ENCODE peak calls at places on chromosome 6, in six cellular contexts. H is GM12891, N is K562, D is HepG2, P is H1, Y is GM12878. A is an unnamed sample.

GRCh38 chr6:117188627-117189201 is 76.6 kb upstream of the VGLL2 start:
- DNase-seq in H (peak; percentile 3), N (no peak), D (no peak), P (no peak), Y (no peak), A (no peak)

GRCh38 chr6:79269877-79270276 is 35.4 kb upstream of the HMGN3 start:
- DNase-seq in H (no peak), N (no peak), D (no peak), P (no peak), Y (no peak), A (no peak)

GRCh38 chr6:3393796-3394195 is 63.1 kb downstream of the SLC22A23 start:
- DNase-seq in H (no peak), N (no peak), D (no peak), P (no peak), Y (no peak), A (no peak)

GRCh38 chr6:123745877-123746276 is 57.8 kb upstream of the NKAIN2 start:
- DNase-seq in H (no peak), N (no peak), D (no peak), P (no peak), Y (no peak), A (no peak)

GRCh38 chr6:109772961-109773431 is 81.9 kb downstream of the FIG4 start:
- DNase-seq in H (no peak), N (no peak), D (no peak), P (no peak), Y (no peak), A (no peak)

GRCh38 chr6:136952714-136953260 is 30.7 kb downstream of the SLC35D3 start:
- DNase-seq in H (no peak), N (no peak), D (no peak), P (no peak), Y (no peak), A (no peak)

GRCh38 chr6:111564482-111564945 is 41.2 kb downstream of the TRAF3IP2 start:
- DNase-seq in H (no peak), N (no peak), D (no peak), P (no peak), Y (no peak), A (no peak)

GRCh38 chr6:85516168-85516567 is 66.3 kb downstream of the NT5E start:
- DNase-seq in H (no peak), N (no peak), D (peak; percentile 44), P (no peak), Y (no peak), A (no peak)

GRCh38 chr6:137872071-137872470 is 5.0 kb downstream of the TNFAIP3 start:
- DNase-seq in H (no peak), N (no peak), D (no peak), P (no peak), Y (no peak), A (no peak)

GRCh38 chr6:113969888-113970807 is 800 bp downstream of the HDAC2 start:
- DNase-seq in H (peak; percentile 32), N (peak; percentile 65), D (peak; percentile 48), P (peak; percentile 64), Y (no peak), A (peak; percentile 35)

GRCh38 chr6:7881765-7882500 is 28.7 kb downstream of the TXNDC5 start:
- DNase-seq in H (no peak), N (no peak), D (no peak), P (no peak), Y (no peak), A (no peak)
- TF ChIP-seq POLR2A in H (no peak), N (no peak), D (no peak), P (no peak), Y (peak; percentile 38), A (no peak)

GRCh38 chr6:11538799-11539468 is 1.4 kb downstream of the TMEM170B start:
- DNase-seq in H (no peak), N (no peak), D (no peak), P (no peak), Y (no peak), A (no peak)
- TF ChIP-seq TAF1 in H (no peak), N (no peak), D (no peak), P (no peak), Y (no peak), A (no peak)

DNA sequence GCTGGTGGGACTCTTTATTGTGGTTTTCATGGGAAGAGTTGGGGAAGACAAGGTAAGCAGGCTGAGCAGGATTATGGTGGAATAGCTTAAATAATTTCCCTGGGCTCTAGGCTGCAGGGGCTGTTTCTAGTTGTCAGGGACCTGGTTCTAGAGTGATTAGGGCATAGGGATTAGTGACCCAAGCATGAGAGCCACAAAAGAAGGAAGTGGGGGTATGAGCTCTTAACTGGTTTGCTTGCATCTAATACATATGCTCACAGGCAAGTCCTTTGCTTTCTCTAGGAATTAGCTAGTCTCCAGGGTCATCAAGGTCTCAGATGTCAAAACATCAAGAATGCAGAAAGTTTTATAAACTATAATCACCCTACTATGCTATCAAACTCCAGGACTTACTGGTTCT is 67.5 kb upstream of the NRN1 start:
- DNase-seq in H (no peak), N (no peak), D (no peak), P (no peak), Y (no peak), A (no peak)
- TF ChIP-seq POLR2AphosphoS5 in H (no peak), N (no peak), D (no peak), P (no peak), Y (no peak), A (no peak)

GRCh38 chr6:105138141-105138540 is 41.7 kb downstream of the POPDC3 start:
- DNase-seq in H (no peak), N (no peak), D (no peak), P (no peak), Y (no peak), A (no peak)

GRCh38 chr6:105135907-105136432 is 43.8 kb downstream of the POPDC3 start:
- DNase-seq in H (no peak), N (no peak), D (no peak), P (no peak), Y (no peak), A (no peak)

GRCh38 chr6:105137388-105137787 is 42.4 kb downstream of the POPDC3 start:
- DNase-seq in H (no peak), N (no peak), D (no peak), P (no peak), Y (no peak), A (no peak)

GRCh38 chr6:105135056-105135455 is 44.8 kb downstream of the POPDC3 start:
- DNase-seq in H (no peak), N (no peak), D (peak; percentile 47), P (no peak), Y (no peak), A (no peak)

DNA sequence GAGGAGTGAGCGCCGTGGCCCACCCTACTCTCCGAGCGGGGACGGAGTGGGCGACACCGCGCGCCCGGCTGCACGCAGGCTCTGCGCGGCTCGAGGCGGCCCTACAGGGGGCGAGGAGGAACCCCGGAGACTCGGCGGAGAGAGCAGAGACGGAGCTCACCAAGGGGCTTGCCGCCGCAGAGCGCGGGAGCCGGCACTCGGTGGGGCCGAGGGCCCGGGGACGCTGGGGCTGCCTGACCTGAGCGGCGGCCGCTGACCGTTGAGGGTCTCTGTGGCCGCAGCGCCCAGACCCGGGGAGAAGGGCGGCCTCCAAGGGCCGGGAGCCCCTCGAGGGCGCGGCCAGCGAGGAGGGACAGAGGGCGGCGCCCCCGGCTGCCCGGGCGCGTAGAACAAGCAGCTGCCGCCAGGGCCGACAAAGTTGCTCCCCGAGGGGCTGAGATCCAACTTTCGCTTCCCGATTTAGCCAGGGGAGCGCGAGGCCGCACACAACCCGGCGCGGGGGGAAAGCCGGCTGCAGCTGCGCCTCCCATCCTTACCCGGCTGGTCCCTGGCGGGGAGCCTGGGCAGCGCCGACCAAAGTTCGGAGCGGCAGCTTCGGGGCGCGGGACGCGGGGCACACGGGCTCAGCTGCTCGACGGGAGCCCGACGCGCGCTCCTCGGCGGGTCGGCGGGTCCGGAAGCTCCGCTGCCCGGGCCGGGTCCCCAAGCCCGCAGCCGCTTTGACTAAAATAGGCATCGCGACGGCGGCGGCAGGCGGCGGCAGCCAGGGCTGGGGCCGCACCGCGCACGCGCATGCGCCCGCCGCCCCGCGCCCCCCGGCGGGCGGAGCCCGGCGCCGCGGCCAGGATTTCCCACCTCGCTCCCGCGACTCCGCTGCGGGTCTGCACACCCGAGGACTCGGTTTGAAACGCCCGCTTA is 43.1 kb downstream of the POPDC3 start:
- DNase-seq in H (peak; percentile 38), N (peak; percentile 56), D (no peak), P (peak; percentile 78), Y (no peak), A (peak; percentile 41)
- TF ChIP-seq POLR2A in H (no peak), N (no peak), D (no peak), P (no peak), Y (no peak), A (no peak)

DNA sequence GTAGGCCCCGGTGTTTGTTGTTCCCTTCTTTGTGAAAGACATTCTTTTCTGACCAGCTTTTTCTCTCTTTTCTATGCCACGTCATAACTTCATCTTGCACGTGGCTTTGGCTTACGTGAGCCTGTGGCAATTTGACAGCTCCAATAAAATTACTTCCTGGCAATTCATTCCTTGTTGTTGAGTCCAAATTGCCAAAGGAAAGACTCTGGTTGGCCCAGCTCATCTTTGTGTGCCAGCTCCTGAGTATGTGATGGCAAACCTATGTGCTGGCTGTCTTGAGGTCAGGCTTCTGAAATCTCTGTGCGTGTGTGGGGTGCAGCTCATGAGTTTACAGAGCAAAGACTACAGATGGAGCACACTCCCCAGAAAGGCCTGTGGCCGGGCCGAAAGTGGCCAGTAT is 272.5 kb upstream of the SGK1 start:
- DNase-seq in H (no peak), N (no peak), D (no peak), P (no peak), Y (no peak), A (no peak)
- TF ChIP-seq TAF1 in H (no peak), N (no peak), D (no peak), P (no peak), Y (no peak), A (no peak)

DNA sequence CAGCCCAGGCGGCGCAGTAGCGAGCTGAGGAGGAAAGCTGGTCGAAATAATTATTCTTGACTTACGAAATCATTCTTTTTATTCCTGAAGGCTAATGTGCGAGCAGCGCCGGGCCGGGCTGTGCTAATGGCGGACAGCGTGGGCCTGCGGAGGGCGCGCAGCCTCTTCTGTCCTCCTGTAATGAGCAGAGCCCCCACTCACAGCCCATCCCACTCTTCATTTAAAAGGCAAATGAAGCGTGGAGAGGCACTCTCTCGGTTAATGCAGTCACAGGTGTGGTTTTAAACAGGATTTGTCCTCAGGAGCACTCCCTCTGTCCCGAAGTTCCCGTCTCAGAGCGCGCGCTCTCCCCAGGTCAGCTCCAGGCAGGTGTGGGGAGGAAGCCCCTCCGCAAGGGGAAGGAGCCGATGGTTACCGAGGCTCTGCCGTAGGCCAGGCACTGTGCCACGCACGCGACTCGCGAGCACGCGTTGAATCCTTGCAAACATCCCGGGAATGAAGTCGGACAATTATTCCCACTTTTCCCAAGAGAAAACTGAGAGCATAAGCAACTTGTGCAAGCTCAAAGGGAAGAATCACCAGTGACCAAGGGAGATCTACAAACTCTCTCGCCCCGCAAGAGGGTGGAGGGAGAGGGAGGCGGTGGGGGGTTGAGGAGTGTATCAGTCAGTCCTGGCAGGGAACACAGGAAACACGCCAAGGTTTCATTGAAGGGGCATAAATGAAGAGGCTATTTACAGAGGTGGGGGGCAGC is 35.5 kb upstream of the ZFAND3 start:
- DNase-seq in H (peak; percentile 49), N (no peak), D (no peak), P (peak; percentile 66), Y (no peak), A (peak; percentile 50)
- TF ChIP-seq POLR2AphosphoS5 in H (no peak), N (no peak), D (no peak), P (no peak), Y (no peak), A (no peak)

A was measured in GM12892.